ENCODE peak calls at places on chromosomes 6 and 20, in seven cellular contexts. E is endodermal cell; J is psoas muscle; S is right lobe of liver; Z is mesenchymal stem cell; O is tibial artery; F is naive thymus-derived CD4-positive, alpha-beta T cell. W is an unnamed sample.
A peak's percentile ranks its signal among the peaks of the same experiment; 100 is the strongest.

GRCh38 chr6:12229332-12229731 is 60.8 kb upstream of the EDN1 start:
- DNase-seq in J (no peak), Z (no peak), O (no peak), S (no peak), E (no peak), F (no peak), W (no peak)

GRCh38 chr6:30155522-30156261 is 5.3 kb downstream of the TRIM10 start:
- DNase-seq in O (no peak), F (no peak), J (no peak), S (no peak), E (no peak), Z (no peak), W (no peak)

GRCh38 chr6:95815389-95816056 is 200.3 kb upstream of the FUT9 start:
- DNase-seq in Z (no peak), J (no peak), E (no peak), S (peak; percentile 51), O (no peak), F (no peak), W (peak; percentile 19)

GRCh38 chr6:19682859-19683258 is 154.3 kb upstream of the ID4 start:
- DNase-seq in Z (no peak), S (no peak), J (no peak), O (no peak), E (no peak), F (no peak), W (no peak)

GRCh38 chr6:7758456-7758855 is 32.6 kb downstream of the BMP6 start:
- DNase-seq in S (no peak), F (no peak), O (no peak), J (peak; percentile 43), Z (peak; percentile 84), E (no peak), W (no peak)

GRCh38 chr6:80523531-80523970 is 417.1 kb downstream of the BCKDHB start:
- DNase-seq in F (no peak), E (peak; percentile 92), S (no peak), Z (peak; percentile 79), O (no peak), J (peak; percentile 16), W (peak; percentile 3)

GRCh38 chr20:44909872-44910689 is at the start of gene PABPC1L:
- DNase-seq in E (peak; percentile 96), S (peak; percentile 78), O (peak; percentile 53), F (peak; percentile 62), Z (peak; percentile 68), J (peak; percentile 57), W (peak; percentile 90)

GRCh38 chr6:163872335-163872734 is 457.8 kb downstream of the QKI start:
- DNase-seq in F (no peak), O (no peak), S (no peak), Z (peak; percentile 14), E (no peak), J (no peak), W (no peak)

GRCh38 chr20:24093666-24094065 is 105.1 kb upstream of the GGTLC1 start:
- DNase-seq in E (no peak), S (no peak), J (no peak), O (no peak), F (no peak), Z (no peak), W (no peak)

GRCh38 chr6:96124778-96125177 is 109.0 kb downstream of the FUT9 start:
- DNase-seq in J (no peak), O (no peak), S (no peak), F (no peak), Z (no peak), E (no peak), W (no peak)

GRCh38 chr6:107539849-107540464 is 50.0 kb downstream of the SOBP start:
- DNase-seq in J (no peak), O (no peak), E (no peak), F (no peak), S (no peak), Z (no peak), W (no peak)

GRCh38 chr6:16849280-16850210 is 88.3 kb upstream of the ATXN1 start:
- DNase-seq in F (no peak), J (no peak), S (no peak), Z (peak; percentile 44), E (no peak), O (no peak), W (no peak)

GRCh38 chr6:132131777-132132176 is 180.6 kb upstream of the CCN2 start:
- DNase-seq in O (peak; percentile 59), S (no peak), J (peak; percentile 19), Z (peak; percentile 99), E (peak; percentile 42), F (no peak), W (no peak)

GRCh38 chr6:4351857-4352669 is 216.7 kb upstream of the ECI2 start:
- DNase-seq in J (peak; percentile 86), O (peak; percentile 58), S (no peak), Z (peak; percentile 95), E (peak; percentile 61), F (no peak), W (peak; percentile 50)

GRCh38 chr6:7243188-7243942 is 69.6 kb downstream of the SSR1 start:
- DNase-seq in E (peak; percentile 84), Z (peak; percentile 80), F (peak; percentile 54), S (peak; percentile 3), O (peak; percentile 49), J (no peak), W (peak; percentile 38)

GRCh38 chr6:34143884-34144580 is 1.9 kb downstream of the GRM4 start:
- DNase-seq in E (peak; percentile 95), Z (peak; percentile 18), S (peak; percentile 54), F (no peak), J (no peak), O (no peak), W (no peak)

GRCh38 chr6:34142599-34142998 is 3.3 kb downstream of the GRM4 start:
- DNase-seq in O (no peak), F (no peak), Z (no peak), E (peak; percentile 89), S (no peak), J (no peak), W (no peak)

GRCh38 chr6:34142046-34142445 is 3.8 kb downstream of the GRM4 start:
- DNase-seq in Z (no peak), O (no peak), J (no peak), S (no peak), F (no peak), E (no peak), W (no peak)

GRCh38 chr6:34144581-34145160 is 1.2 kb downstream of the GRM4 start:
- DNase-seq in O (no peak), E (peak; percentile 70), Z (peak; percentile 3), F (no peak), J (no peak), S (peak; percentile 46), W (no peak)

DNA sequence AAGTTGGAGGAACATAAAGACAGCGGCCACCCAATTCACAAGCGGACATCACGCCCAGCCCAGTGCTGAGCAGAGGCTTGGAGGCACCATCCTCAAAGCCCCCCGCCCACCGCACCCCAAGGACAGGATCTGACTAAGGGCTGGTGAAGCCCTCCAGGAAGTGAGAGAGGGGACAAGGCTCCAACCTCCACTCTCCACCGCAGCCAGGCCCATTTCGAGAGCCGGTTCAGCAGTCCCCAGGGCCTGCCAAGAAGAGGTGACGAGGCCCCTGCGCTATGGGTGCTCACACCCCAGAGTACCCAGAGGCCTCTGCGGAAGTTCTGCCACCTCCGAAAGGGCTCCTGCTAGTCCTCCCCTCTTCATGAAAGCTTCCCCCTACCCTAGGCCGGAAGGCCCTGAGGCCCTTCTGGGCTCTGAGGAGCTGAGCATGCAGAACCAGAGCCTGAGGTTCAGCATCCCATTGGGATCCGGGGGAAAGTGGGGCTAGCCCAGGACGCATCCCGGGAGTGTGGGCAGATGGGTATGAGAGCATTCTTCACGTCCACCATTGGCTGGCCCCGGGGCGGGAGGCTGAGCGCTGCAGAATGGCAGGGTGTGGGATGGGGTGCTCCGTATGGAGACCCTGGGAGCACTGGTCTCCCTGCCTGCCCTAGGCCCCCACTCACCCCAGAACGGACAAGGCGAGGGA is 2.5 kb downstream of the GRM4 start:
- DNase-seq in S (no peak), J (no peak), Z (no peak), O (no peak), E (peak; percentile 68), F (no peak), W (no peak)
- H3K4me3 ChIP-seq in S (no peak overlapping the region), J (peak overlapping the region; percentile 61), Z (no peak overlapping the region), O (no peak overlapping the region), E (peak overlapping the region; percentile 74), F (peak overlapping the region; percentile 25), W (no peak overlapping the region)

DNA sequence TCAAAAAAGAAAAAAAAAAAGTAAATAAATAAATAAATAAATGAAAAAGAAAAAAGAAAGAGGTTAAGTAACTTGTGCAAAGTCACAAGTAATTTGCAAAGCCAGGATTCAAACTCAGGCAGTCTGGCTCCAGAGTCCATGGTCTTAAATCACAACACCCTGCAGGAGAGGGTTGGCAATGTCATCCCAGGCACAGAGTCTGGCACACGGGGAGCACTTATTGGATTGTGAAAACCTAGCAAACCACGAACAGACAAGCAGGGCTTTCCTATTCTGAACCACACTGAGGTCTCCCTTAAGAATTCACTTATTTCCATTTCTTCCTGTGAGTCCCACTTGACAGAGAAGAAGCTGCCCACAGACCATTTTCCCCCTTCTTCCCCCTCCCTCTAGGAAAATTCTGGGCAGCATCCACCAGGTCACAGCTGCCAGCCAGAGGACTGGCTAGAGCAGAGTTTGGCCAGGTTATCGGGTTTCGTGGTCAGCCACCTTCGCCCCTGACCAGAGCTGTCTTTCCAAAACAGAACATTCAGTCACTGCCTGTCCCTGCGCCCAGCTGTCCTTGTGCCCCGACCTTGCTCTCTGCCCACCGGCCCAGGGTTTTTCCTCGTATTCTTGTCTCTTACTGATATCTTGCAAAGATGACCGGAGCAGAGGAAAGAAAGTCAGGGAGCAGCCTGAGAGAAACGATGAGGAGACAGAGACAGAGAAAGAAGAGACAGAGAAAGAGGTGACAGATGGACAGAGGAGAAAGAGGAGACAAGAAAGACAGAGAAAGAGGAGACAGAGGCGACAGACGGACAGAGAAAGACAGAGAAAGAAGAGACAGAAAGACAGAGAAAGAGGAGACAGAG is 106.4 kb upstream of the PTPN1 start:
- DNase-seq in E (no peak), O (peak; percentile 77), J (peak; percentile 72), Z (peak; percentile 38), S (peak; percentile 89), F (no peak), W (peak; percentile 52)
- H3K27ac ChIP-seq in E (no peak overlapping the region), O (peak overlapping the region; percentile 96), J (peak overlapping the region; percentile 97), Z (no peak overlapping the region), S (peak overlapping the region; percentile 95), F (no peak overlapping the region), W (peak overlapping the region; percentile 73)

DNA sequence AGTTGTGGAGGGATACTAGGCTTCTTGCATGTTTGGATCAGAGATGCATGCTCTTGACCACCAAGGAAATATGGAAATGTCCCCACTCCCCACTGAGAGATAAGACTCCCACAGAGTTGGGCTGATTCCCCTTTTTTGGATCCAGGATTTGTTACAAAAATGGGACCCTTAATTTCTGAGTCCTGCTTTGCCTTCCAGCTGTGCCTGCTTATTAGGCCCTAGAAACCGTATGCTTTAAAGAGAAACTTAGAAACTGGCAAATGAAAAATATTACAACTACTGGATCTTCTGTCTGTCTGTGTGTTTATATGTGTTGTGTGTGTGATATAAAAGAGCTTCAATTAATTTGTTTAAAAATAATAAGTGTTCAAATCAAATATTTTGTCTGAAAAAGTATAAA is 817.6 kb upstream of the CITED2 start:
- DNase-seq in O (no peak), Z (no peak), J (no peak), F (no peak), S (no peak), E (no peak), W (no peak)
- H3K9me3 ChIP-seq in O (peaks cover 25% of the 10 kb centered on the region), Z (peaks cover 46% of the 10 kb centered on the region), J (peaks cover 6% of the 10 kb centered on the region), F (peaks cover 5% of the 10 kb centered on the region), S (no peaks in the 10 kb centered on the region), E (peaks cover 57% of the 10 kb centered on the region), W (no peaks in the 10 kb centered on the region)

DNA sequence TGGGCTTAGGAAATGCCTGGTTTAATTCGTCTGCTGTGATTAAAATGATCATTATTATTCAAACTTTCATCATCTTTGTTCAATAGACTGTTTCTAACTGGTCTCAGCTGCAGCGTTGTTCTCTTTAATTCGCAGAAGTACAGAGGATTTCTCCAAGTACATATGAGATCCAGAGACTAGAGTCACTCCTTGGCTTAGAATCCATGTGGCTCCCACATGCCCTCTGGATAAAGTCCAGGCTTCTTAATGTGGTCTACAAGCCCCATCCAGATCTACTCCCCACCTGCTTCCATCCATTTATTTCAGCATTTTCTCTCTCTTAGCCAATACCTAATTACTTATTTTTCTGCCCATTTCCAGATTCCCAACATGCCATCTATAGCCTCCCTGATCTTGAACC is 1.1 kb upstream of the ZBTB24 start:
- DNase-seq in E (no peak), S (no peak), Z (peak; percentile 18), F (no peak), O (no peak), J (no peak), W (no peak)
- H3K4me3 ChIP-seq in E (peak overlapping the region; percentile 76), S (no peak overlapping the region), Z (peak overlapping the region; percentile 78), F (no peak overlapping the region), O (peak overlapping the region; percentile 99), J (peak overlapping the region; percentile 96), W (no peak overlapping the region)

W was measured in thyroid gland.